ENCODE peak calls at places on chromosome 14, in eight cellular contexts. A is CD8-positive, alpha-beta T cell; E is iris pigment epithelial cell; T is endothelial cell; M is activated CD4-positive, alpha-beta T cell treated with anti-CD3 and anti-CD28 coated beads for 1 hour; C is CD4-positive, alpha-beta memory T cell; K is stimulated activated CD4-positive, alpha-beta T cell treated with anti-CD3 and anti-CD28 coated beads, Interleukin-1b, Interleukin-23, amount 100 ng/mL, for 48 hours; P is tibial artery. O is an unnamed sample.
A peak's percentile ranks its signal among the peaks of the same experiment; 100 is the strongest.

GRCh38 chr14:63470877-63471565 is 72.2 kb downstream of the PPP2R5E start:
- DNase-seq in T (no peak), M (no peak), A (no peak), C (no peak), K (no peak), P (no peak), E (peak; percentile 87), O (no peak)

GRCh38 chr14:98721061-98721460 is 550.9 kb downstream of the BCL11B start:
- DNase-seq in C (no peak), K (no peak), E (no peak), M (no peak), P (no peak), T (no peak), A (no peak), O (no peak)

GRCh38 chr14:74417201-74417600 is 8.8 kb downstream of the SYNDIG1L start:
- DNase-seq in E (no peak), T (no peak), M (no peak), P (no peak), C (no peak), K (no peak), A (no peak), O (no peak)

GRCh38 chr14:87391066-87391465 is 601.9 kb downstream of the GALC start:
- DNase-seq in E (no peak), M (no peak), C (no peak), A (no peak), K (no peak), P (no peak), T (no peak), O (no peak)

GRCh38 chr14:36511981-36512584 is 7.9 kb downstream of the NKX2-1 start:
- DNase-seq in C (no peak), M (no peak), K (no peak), A (no peak), T (no peak), E (no peak), P (no peak), O (no peak)

GRCh38 chr14:53035796-53036195 is 84.9 kb upstream of the FERMT2 start:
- DNase-seq in K (no peak), T (no peak), M (no peak), P (no peak), C (no peak), E (peak; percentile 44), A (no peak), O (no peak)

GRCh38 chr14:80427101-80427500 is 215.8 kb upstream of the DIO2 start:
- DNase-seq in T (no peak), C (no peak), E (peak; percentile 83), P (no peak), M (no peak), A (no peak), K (no peak), O (no peak)

GRCh38 chr14:99064262-99064954 is 207.6 kb downstream of the BCL11B start:
- DNase-seq in M (no peak), K (no peak), C (no peak), T (no peak), P (no peak), A (no peak), E (no peak), O (no peak)

GRCh38 chr14:84988391-84988790 is 541.6 kb upstream of the FLRT2 start:
- DNase-seq in A (no peak), K (no peak), T (no peak), C (no peak), E (no peak), M (no peak), P (no peak), O (no peak)

GRCh38 chr14:73726025-73726961 is 12.1 kb upstream of the PNMA1 start:
- DNase-seq in P (no peak), A (no peak), E (no peak), K (no peak), C (no peak), T (no peak), M (no peak), O (no peak)

GRCh38 chr14:77067632-77068514 is 30.2 kb upstream of the CIPC start:
- DNase-seq in M (peak; percentile 42), C (peak; percentile 63), K (peak; percentile 46), P (peak; percentile 56), T (peak; percentile 73), A (peak; percentile 67), E (peak; percentile 59), O (peak; percentile 33)

GRCh38 chr14:98950356-98950895 is 321.6 kb downstream of the BCL11B start:
- DNase-seq in C (no peak), E (no peak), T (no peak), K (no peak), M (no peak), P (no peak), A (no peak), O (no peak)

GRCh38 chr14:96876747-96877146 is 79.6 kb downstream of the VRK1 start:
- DNase-seq in T (no peak), E (no peak), M (no peak), C (no peak), K (no peak), P (no peak), A (no peak), O (no peak)

GRCh38 chr14:76277586-76278130 is 98.3 kb upstream of the ESRRB start:
- DNase-seq in K (no peak), T (no peak), M (no peak), P (no peak), A (no peak), E (no peak), C (no peak), O (no peak)

GRCh38 chr14:42222924-42223471 is 616.3 kb downstream of the LRFN5 start:
- DNase-seq in T (no peak), A (no peak), P (peak; percentile 32), K (no peak), E (peak; percentile 40), C (no peak), M (no peak), O (no peak)

GRCh38 chr14:30349515-30349914 is 209.4 kb upstream of the G2E3 start:
- DNase-seq in P (no peak), E (no peak), A (no peak), C (no peak), T (no peak), K (no peak), M (no peak), O (no peak)

GRCh38 chr14:23481362-23481970 is 12.0 kb downstream of the NGDN start:
- DNase-seq in C (no peak), P (no peak), T (peak; percentile 26), K (no peak), A (no peak), E (peak; percentile 15), M (no peak), O (no peak)

GRCh38 chr14:61127099-61127498 is 146.1 kb downstream of the SLC38A6 start:
- DNase-seq in T (no peak), A (no peak), P (no peak), K (no peak), M (no peak), E (no peak), C (no peak), O (no peak)

GRCh38 chr14:89926709-89927108 is 27.8 kb downstream of the EFCAB11 start:
- DNase-seq in C (no peak), M (no peak), P (no peak), E (peak; percentile 89), A (no peak), K (no peak), T (no peak), O (no peak)

GRCh38 chr14:66247662-66248061 is 238.5 kb upstream of the CCDC196 start:
- DNase-seq in A (no peak), E (no peak), T (no peak), P (no peak), K (no peak), C (no peak), M (no peak), O (no peak)

GRCh38 chr14:27553820-27554219 is 956.0 kb upstream of the NOVA1 start:
- DNase-seq in T (no peak), P (no peak), K (no peak), C (no peak), A (no peak), E (no peak), M (no peak), O (no peak)

GRCh38 chr14:105095236-105095805 is 30.1 kb upstream of the GPR132 start:
- DNase-seq in P (no peak), M (no peak), E (no peak), A (no peak), C (no peak), T (no peak), K (no peak), O (no peak)

GRCh38 chr14:76666746-76667145 is 94.5 kb upstream of the VASH1 start:
- DNase-seq in M (no peak), A (no peak), T (no peak), E (no peak), K (no peak), C (no peak), P (no peak), O (no peak)

GRCh38 chr14:50303744-50304471 is 8.1 kb downstream of the L2HGDH start:
- DNase-seq in T (no peak), E (peak; percentile 80), P (no peak), M (no peak), K (no peak), A (no peak), C (no peak), O (no peak)

GRCh38 chr14:36661506-36662257 is at the start of gene PAX9:
- DNase-seq in M (no peak), T (peak; percentile 89), A (no peak), E (peak; percentile 36), P (peak; percentile 77), K (peak; percentile 57), C (peak; percentile 21), O (no peak)

GRCh38 chr14:54579606-54580005 is 12.7 kb downstream of the SAMD4A start:
- DNase-seq in T (no peak), M (no peak), E (peak; percentile 81), P (no peak), C (no peak), A (no peak), K (no peak), O (no peak)

GRCh38 chr14:56482306-56482705 is 97.3 kb upstream of the TMEM260 start:
- DNase-seq in P (no peak), T (peak; percentile 47), M (no peak), K (no peak), C (no peak), E (no peak), A (no peak), O (no peak)

GRCh38 chr14:68951800-68952540 is 27.1 kb downstream of the ACTN1 start:
- DNase-seq in T (no peak), M (no peak), C (no peak), A (no peak), P (no peak), K (no peak), E (no peak), O (no peak)

O was measured in activated T-helper 9 cell treated with anti-CD3 and anti-CD28 coated beads, Interleukin-2, amount 50 U/mL, for 16 hours.